ENCODE peak calls at places on chromosomes 1 and 21, in four cellular contexts. O is mesenchymal stem cell, D is H9, G is IMR-90. X is an unnamed sample.

GRCh38 chr21:34580181-34580700 is 34.7 kb downstream of the RCAN1 start:
- DNase-seq in G (no peak), O (no peak), D (no peak), X (peak)

GRCh38 chr1:151327903-151328674 is 873 bp upstream of the PI4KB start:
- DNase-seq in G (no peak), O (no peak), D (peak), X (peak)

GRCh38 chr1:202005958-202006357 is 4.4 kb upstream of the ELF3 start:
- DNase-seq in D (no peak), O (peak), G (no peak), X (no peak)

GRCh38 chr1:30512253-30512921 is 211.0 kb downstream of the MATN1 start:
- DNase-seq in O (no peak), D (peak), G (no peak), X (no peak)

GRCh38 chr1:224683981-224684380 is 67.9 kb downstream of the CNIH3 start:
- DNase-seq in G (no peak), D (no peak), O (no peak), X (peak)

GRCh38 chr1:230728710-230729392 is 14.9 kb upstream of the AGT start:
- DNase-seq in O (no peak), G (no peak), D (no peak), X (no peak)

GRCh38 chr21:46089285-46089684 is 8.6 kb upstream of the COL6A2 start:
- DNase-seq in O (no peak), D (no peak), G (no peak), X (no peak)

GRCh38 chr1:69929278-69930057 is 275.9 kb downstream of the LRRC40 start:
- DNase-seq in O (peak), G (no peak), D (no peak), X (peak)

GRCh38 chr1:21261551-21262281 is 28.5 kb downstream of the ECE1 start:
- DNase-seq in G (peak), O (peak), D (peak), X (no peak)

GRCh38 chr1:9234223-9235122 is at the start of gene H6PD:
- DNase-seq in D (peak), O (peak), G (peak), X (peak)

GRCh38 chr1:224637510-224637909 is 21.4 kb downstream of the CNIH3 start:
- DNase-seq in D (no peak), O (peak), G (peak), X (peak)

GRCh38 chr1:40849801-40850592 is 12.2 kb downstream of the CITED4 start:
- DNase-seq in D (peak), G (peak), O (peak), X (peak)

GRCh38 chr1:91557039-91557690 is 56.5 kb downstream of the CDC7 start:
- DNase-seq in G (peak), D (no peak), O (no peak), X (peak)

DNA sequence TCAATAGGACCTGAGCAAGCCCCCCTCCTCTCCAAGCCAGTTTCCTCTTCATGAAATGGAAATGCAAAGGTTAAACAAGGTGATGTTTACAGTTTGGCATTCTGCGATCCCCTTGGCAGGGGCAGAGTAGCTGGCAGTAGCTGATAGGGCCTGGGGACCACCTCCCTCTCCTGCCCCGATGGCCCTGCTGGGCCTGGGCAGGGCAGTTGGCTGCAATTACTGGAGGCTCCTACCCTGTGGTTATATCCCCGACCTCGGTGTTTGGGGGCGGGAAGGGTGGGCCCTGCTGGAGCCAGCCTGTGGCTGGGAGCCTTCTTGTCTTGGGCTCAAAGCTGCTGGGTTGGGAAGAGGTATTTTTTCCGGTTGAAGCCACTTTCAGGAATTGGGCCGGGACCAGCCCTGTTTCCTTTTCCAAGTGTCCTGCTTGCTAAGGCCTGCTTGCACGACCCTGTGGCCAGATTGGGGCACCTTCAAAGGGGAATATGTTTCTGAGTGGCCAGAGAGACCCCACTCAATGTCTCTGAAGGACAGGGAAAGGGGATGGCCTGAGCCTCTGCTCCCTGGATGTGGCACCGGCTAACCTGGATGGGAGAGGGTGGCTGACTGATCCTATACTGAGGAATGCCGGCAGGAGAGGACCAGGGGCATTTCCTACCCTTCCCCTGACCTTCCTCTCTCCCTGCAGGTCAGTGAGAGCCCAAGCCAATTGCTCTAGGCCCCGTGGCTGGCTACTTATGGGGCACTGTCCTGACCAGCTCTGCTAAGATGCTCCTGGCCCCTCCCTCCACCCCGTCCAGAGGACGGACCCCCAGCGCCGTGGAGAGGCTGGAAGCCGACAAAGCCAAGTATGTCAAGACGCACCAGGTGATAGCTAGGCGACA is 1.9 kb downstream of the FAM110D start:
- DNase-seq in G (no peak), O (no peak), D (no peak), X (no peak)
- H2AFZ ChIP-seq in G (peak), O (peak), D (no peak), X (peak)

GRCh38 chr1:182601926-182602325 is 2.3 kb downstream of the RGS16 start:
- DNase-seq in D (no peak), O (no peak), G (no peak), X (no peak)

GRCh38 chr1:182602945-182603645 is 1.1 kb downstream of the RGS16 start:
- DNase-seq in O (no peak), D (no peak), G (no peak), X (peak)

GRCh38 chr1:182604128-182604834 is at the start of gene RGS16:
- DNase-seq in G (peak), D (peak), O (peak), X (peak)

GRCh38 chr1:182604835-182605164 is 611 bp upstream of the RGS16 start:
- DNase-seq in D (no peak), G (no peak), O (no peak), X (no peak)

DNA sequence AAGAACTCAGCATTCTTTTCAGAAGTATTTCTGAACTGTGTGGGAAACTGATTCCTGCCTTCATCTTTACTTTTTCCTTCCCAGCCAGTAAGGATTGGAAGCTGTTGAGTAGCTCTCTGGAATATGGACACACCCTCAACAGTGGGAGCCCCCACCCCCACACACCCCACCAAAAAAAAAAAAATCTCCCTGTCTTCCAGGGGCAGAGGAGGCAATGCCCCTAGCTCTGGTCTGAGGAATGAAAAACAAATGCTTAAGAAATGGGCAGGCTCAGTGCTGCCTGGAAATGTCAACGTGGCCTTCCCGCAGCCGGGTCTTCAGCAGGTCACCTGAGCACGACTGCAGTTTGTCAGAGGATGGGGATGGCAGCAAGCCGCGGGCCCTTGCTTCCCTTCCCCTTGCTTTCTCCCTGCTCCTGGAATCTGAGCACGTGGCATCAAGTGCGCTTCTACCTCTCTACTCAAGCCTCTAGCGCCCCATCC is 502 bp downstream of the RGS16 start:
- DNase-seq in D (no peak), G (no peak), O (no peak), X (peak)
- H3K27ac ChIP-seq in D (no peak), G (no peak), O (no peak), X (peak)

GRCh38 chr1:100708476-100709062 is 11.0 kb upstream of the VCAM1 start:
- DNase-seq in G (peak), O (no peak), D (no peak), X (no peak)

GRCh38 chr1:100703716-100704115 is 15.8 kb upstream of the VCAM1 start:
- DNase-seq in D (no peak), O (no peak), G (no peak), X (peak)

GRCh38 chr1:100703052-100703451 is 16.5 kb upstream of the VCAM1 start:
- DNase-seq in O (no peak), D (no peak), G (no peak), X (no peak)

GRCh38 chr1:100704473-100704872 is 15.1 kb upstream of the VCAM1 start:
- DNase-seq in O (no peak), G (no peak), D (no peak), X (no peak)

DNA sequence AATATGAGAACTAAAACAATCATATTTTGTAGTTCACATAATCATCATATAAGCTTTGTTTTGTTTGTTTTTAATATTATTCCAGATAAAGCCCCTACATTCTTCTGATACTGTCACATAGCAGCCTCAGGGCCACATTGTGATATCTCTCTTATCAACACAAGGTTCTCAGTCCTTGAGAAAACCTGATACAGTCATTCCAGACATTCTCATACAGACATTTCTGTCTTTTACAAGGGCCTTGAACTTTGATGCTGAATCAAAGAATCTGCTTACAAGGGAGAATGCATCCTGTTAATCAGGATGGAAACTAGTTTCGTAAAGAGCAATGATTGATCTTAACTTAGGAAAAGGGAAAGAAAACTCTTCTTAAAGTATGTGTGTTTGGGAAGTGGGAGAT is 12.7 kb upstream of the VCAM1 start:
- DNase-seq in O (no peak), D (no peak), G (no peak), X (peak)
- H3K14ac ChIP-seq in O (no peak), D (no peak), G (peak), X (no peak)

DNA sequence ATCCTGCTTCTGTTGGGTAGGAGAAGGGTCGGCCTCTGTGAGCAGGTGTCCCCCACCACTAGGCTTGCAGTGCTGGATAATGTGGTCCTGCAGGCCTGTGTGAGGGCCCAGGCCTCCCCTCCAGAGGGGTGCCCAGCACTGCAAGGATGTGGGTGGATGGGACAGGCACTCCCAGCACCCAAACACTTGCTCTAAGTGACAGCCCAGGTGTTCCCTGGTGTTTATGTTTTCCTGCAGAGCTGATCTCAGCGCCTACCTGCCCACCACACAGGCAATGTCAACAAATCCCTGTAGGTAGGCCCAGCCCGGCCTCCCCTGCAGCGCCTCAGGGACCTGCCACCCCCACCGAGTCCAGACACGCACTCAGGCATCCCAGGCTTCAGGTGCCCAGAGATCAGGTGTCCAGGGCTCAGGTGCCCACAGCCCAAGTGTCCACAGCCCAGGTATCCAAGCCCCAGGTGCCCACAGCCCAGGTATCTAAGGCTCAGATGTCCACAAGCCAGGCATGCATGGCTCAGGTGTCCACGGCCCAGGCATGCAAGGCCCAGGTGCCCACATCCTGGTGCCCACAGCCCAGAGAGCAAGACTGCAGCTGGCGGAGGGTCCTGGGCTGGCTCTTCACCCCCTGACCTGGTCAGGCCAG is 59.2 kb downstream of the WNT9A start:
- DNase-seq in G (no peak), D (no peak), O (no peak), X (no peak)
- H2AFZ ChIP-seq in G (no peak), D (no peak), O (no peak), X (no peak)

DNA sequence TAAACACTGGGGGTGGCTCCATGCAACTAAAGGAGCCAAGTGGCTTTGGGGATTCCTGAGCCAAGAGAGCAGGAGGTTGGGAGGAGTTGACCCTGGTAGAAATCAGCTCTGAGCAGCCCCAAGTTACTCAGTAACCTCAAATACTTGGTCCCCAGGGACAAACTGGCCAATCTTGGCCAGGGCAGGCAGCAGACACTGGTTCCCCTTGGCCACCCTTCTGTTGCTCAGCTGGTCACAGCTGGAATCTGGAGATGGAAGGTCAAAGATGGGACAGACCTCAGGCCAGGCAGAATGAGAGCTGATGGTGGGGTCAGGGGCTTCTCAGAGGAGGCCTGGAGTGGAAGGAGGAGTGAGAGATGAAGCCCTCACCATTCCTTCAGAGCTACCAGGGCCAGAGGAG is 3.3 kb upstream of the RHBG start:
- DNase-seq in D (no peak), O (no peak), G (no peak), X (no peak)
- H3K27ac ChIP-seq in D (no peak), O (no peak), G (no peak), X (no peak)

GRCh38 chr1:219085988-219086387 is 87.7 kb upstream of the LYPLAL1 start:
- DNase-seq in G (peak), O (peak), D (no peak), X (no peak)

GRCh38 chr1:219092206-219092605 is 81.5 kb upstream of the LYPLAL1 start:
- DNase-seq in G (peak), D (no peak), O (no peak), X (no peak)

GRCh38 chr1:219086956-219087469 is 86.7 kb upstream of the LYPLAL1 start:
- DNase-seq in D (no peak), O (no peak), G (no peak), X (no peak)

GRCh38 chr1:219090618-219091017 is 83.1 kb upstream of the LYPLAL1 start:
- DNase-seq in G (no peak), D (no peak), O (no peak), X (no peak)

GRCh38 chr1:219088778-219089557 is 84.7 kb upstream of the LYPLAL1 start:
- DNase-seq in G (peak), O (peak), D (no peak), X (peak)
- H3K14ac ChIP-seq in G (peak), O (peak), D (peak), X (no peak)

GRCh38 chr1:32754282-32755097 is 51.9 kb upstream of the SYNC start:
- DNase-seq in O (peak), D (peak), G (peak), X (peak)
- H2AFZ ChIP-seq in O (peak), D (no peak), G (peak), X (peak)

GRCh38 chr1:196655494-196655893 is 3.7 kb downstream of the CFH start:
- DNase-seq in O (no peak), G (no peak), D (no peak), X (no peak)

GRCh38 chr1:196654271-196654670 is 2.4 kb downstream of the CFH start:
- DNase-seq in G (no peak), D (no peak), O (no peak), X (no peak)

GRCh38 chr1:196651637-196652215 is at the start of gene CFH:
- DNase-seq in D (no peak), O (peak), G (peak), X (peak)

GRCh38 chr1:196651079-196651478 is 764 bp upstream of the CFH start:
- DNase-seq in G (no peak), D (no peak), O (no peak), X (no peak)

GRCh38 chr1:196655037-196655436 is 3.2 kb downstream of the CFH start:
- DNase-seq in G (no peak), D (no peak), O (no peak), X (no peak)
- H3K27ac ChIP-seq in G (no peak), D (no peak), O (no peak), X (no peak)

DNA sequence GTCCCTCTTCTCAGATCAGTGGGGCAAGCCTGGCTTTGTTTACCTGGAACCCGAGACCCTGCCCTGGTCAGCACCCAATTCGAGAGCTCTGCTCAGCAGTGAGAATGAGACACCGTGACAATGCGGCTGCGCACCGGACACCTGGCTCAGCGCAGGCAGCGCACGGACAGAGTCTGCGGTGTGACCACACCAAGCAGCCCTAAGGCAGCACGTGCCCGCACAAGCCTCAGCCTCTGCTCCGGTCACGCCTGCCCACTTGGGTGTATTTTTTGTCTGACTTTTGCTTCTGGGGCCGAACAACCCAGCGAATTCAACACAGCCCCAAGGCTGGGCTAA is 4.7 kb downstream of the KRTAP10-8 start:
- DNase-seq in G (no peak), O (no peak), D (no peak), X (no peak)
- H3K14ac ChIP-seq in G (no peak), O (no peak), D (no peak), X (no peak)

DNA sequence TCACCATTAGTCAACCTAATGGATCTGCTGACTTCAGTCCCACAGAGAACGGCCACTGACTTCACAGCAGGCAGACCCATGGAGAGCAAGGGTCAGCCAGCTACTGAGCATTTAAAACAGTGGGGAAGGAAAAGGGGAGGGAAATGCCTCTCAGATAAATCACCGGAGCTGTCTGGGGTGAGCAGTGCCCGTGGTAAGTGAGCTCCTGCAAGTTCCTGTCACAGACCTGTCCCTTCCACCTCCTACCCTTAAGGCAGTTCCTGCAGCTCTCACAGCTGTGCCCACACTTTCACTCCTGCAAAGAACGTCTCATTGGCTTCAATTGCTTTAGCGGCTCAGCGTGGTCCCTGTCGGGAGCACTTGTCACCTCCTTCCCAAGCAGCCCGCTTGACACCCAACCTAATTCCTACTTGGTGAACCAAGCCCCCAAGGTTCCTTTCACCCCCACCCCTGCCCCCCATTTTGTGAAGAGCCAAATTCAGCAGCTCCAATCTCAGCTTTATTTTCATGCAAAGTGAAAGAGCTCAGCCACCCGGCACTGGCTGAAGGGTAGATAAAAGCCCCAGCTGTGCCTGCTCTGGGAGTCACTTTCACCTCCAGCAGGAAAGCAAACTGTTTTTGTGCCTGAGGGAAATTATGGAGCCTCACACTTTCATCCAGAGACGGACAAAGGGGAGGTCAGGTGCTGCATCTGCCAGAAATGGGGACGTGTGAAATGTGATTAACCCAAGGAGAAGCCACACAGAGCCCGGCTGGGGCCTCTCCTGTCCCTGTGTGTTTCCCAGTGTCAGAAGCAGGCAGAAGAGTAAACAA is 306.2 kb downstream of the TTLL7 start:
- DNase-seq in G (peak), D (peak), O (peak), X (peak)
- H2AFZ ChIP-seq in G (peak), D (no peak), O (no peak), X (no peak)